ENCODE peak calls at places on chromosomes 16 and 17, in seven cellular contexts. U is pancreas, B is SW 1271, E is HS-5, H is MM.1S, L is A549, A is LHCN-M2. D is an unnamed sample.
A peak's percentile ranks its signal among the peaks of the same experiment; 100 is the strongest.

GRCh38 chr16:75323198-75323597 is 71.8 kb upstream of the BCAR1 start:
- DNase-seq in U (no peak), B (no peak), E (no peak), H (no peak), L (no peak), A (no peak), D (no peak)

GRCh38 chr16:8716592-8716991 is 42.2 kb downstream of the ABAT start:
- DNase-seq in U (no peak), B (no peak), E (no peak), H (no peak), L (no peak), A (peak; percentile 3), D (no peak)

GRCh38 chr16:48438414-48438813 is 53.2 kb upstream of the SIAH1 start:
- DNase-seq in U (no peak), B (no peak), E (no peak), H (no peak), L (no peak), A (no peak), D (no peak)

GRCh38 chr16:11681977-11682654 is 13.9 kb downstream of the SNN start:
- DNase-seq in U (no peak), B (no peak), E (no peak), H (peak; percentile 76), L (no peak), A (no peak), D (no peak)

GRCh38 chr17:45106582-45106981 is 25.7 kb downstream of the PLCD3 start:
- DNase-seq in U (no peak), B (no peak), E (no peak), H (no peak), L (no peak), A (no peak), D (no peak)

GRCh38 chr17:38572292-38572664 is 33.5 kb downstream of the SRCIN1 start:
- DNase-seq in U (no peak), B (no peak), E (no peak), H (no peak), L (no peak), A (no peak), D (no peak)

GRCh38 chr17:74759243-74759801 is 10.9 kb downstream of the NHERF1 start:
- DNase-seq in U (no peak), B (no peak), E (no peak), H (peak; percentile 90), L (no peak), A (peak; percentile 65), D (no peak)

GRCh38 chr17:77304051-77304745 is 163.4 kb downstream of the SEC14L1 start:
- DNase-seq in U (no peak), B (peak; percentile 17), E (no peak), H (no peak), L (no peak), A (peak; percentile 44), D (no peak)

GRCh38 chr16:11140466-11140865 is 115.5 kb downstream of the SOCS1 start:
- DNase-seq in U (no peak), B (no peak), E (no peak), H (no peak), L (no peak), A (no peak), D (no peak)

GRCh38 chr17:10169274-10169673 is 29.1 kb downstream of the GAS7 start:
- DNase-seq in U (no peak), B (no peak), E (no peak), H (no peak), L (no peak), A (no peak), D (no peak)

GRCh38 chr17:15469260-15469659 is 1.8 kb upstream of the CDRT4 start:
- DNase-seq in U (no peak), B (no peak), E (no peak), H (no peak), L (no peak), A (peak; percentile 89), D (no peak)

GRCh38 chr17:49352587-49353154 is 9.4 kb downstream of the ZNF652 start:
- DNase-seq in U (no peak), B (no peak), E (no peak), H (no peak), L (no peak), A (no peak), D (no peak)

GRCh38 chr16:47787695-47788094 is 326.6 kb downstream of the PHKB start:
- DNase-seq in U (no peak), B (no peak), E (no peak), H (no peak), L (no peak), A (peak; percentile 14), D (no peak)

GRCh38 chr17:82884341-82884871 is 44.6 kb upstream of the ZNF750 start:
- DNase-seq in U (no peak), B (no peak), E (no peak), H (no peak), L (no peak), A (no peak), D (no peak)

GRCh38 chr17:48335858-48336500 is 94.0 kb downstream of the SKAP1 start:
- DNase-seq in U (no peak), B (peak; percentile 78), E (peak; percentile 64), H (peak; percentile 69), L (peak; percentile 35), A (peak; percentile 88), D (no peak)

GRCh38 chr17:40158438-40158837 is 18.1 kb downstream of the CASC3 start:
- DNase-seq in U (no peak), B (no peak), E (no peak), H (no peak), L (no peak), A (no peak), D (no peak)

GRCh38 chr17:50198026-50198669 is 3.3 kb downstream of the COL1A1 start:
- DNase-seq in U (no peak), B (peak; percentile 40), E (no peak), H (peak; percentile 51), L (peak; percentile 86), A (peak; percentile 93), D (peak; percentile 57)

GRCh38 chr17:41730479-41730878 is 4.0 kb downstream of the HAP1 start:
- DNase-seq in U (no peak), B (no peak), E (no peak), H (no peak), L (no peak), A (no peak), D (no peak)

GRCh38 chr16:22092143-22092933 is at the start of gene VWA3A:
- DNase-seq in U (peak; percentile 16), B (no peak), E (no peak), H (no peak), L (no peak), A (peak; percentile 32), D (no peak)

GRCh38 chr16:26606381-26607150 is 460.2 kb upstream of the C16orf82 start:
- DNase-seq in U (no peak), B (no peak), E (no peak), H (no peak), L (no peak), A (no peak), D (no peak)

GRCh38 chr17:77814091-77814772 is 144.3 kb upstream of the TNRC6C start:
- DNase-seq in U (no peak), B (no peak), E (no peak), H (no peak), L (no peak), A (no peak), D (no peak)

GRCh38 chr16:1789643-1790045 is 3.9 kb downstream of the IGFALS start:
- DNase-seq in U (peak; percentile 7), B (no peak), E (no peak), H (no peak), L (no peak), A (no peak), D (no peak)

GRCh38 chr16:86565644-86566511 is 751 bp upstream of the FOXC2 start:
- DNase-seq in U (no peak), B (no peak), E (no peak), H (no peak), L (no peak), A (no peak), D (no peak)

GRCh38 chr17:8606415-8606814 is 24.1 kb downstream of the MYH10 start:
- DNase-seq in U (no peak), B (no peak), E (no peak), H (no peak), L (no peak), A (no peak), D (no peak)

GRCh38 chr17:19022128-19022527 is 17.6 kb upstream of the FAM83G start:
- DNase-seq in U (no peak), B (no peak), E (no peak), H (no peak), L (no peak), A (no peak), D (no peak)

GRCh38 chr16:57106767-57107166 is 14.4 kb downstream of the CPNE2 start:
- DNase-seq in U (no peak), B (peak; percentile 6), E (no peak), H (no peak), L (no peak), A (no peak), D (no peak)

GRCh38 chr16:14449790-14450463 is 180.1 kb downstream of the PARN start:
- DNase-seq in U (no peak), B (no peak), E (no peak), H (no peak), L (peak; percentile 34), A (no peak), D (no peak)

GRCh38 chr16:70695351-70696070 is 9.7 kb upstream of the MTSS2 start:
- DNase-seq in U (no peak), B (no peak), E (no peak), H (no peak), L (peak; percentile 56), A (peak; percentile 92), D (peak; percentile 62)

GRCh38 chr17:78922876-78923498 is 2.2 kb downstream of the TIMP2 start:
- DNase-seq in U (no peak), B (no peak), E (no peak), H (peak; percentile 62), L (no peak), A (no peak), D (no peak)

GRCh38 chr17:4716081-4716480 is 5.6 kb downstream of the ARRB2 start:
- DNase-seq in U (no peak), B (no peak), E (no peak), H (no peak), L (no peak), A (no peak), D (no peak)

GRCh38 chr17:68290955-68291835 is at the start of the genes ARSG and SLC16A6:
- DNase-seq in U (peak; percentile 13), B (peak; percentile 51), E (no peak), H (peak; percentile 87), L (peak; percentile 74), A (peak; percentile 34), D (peak; percentile 57)

GRCh38 chr17:73566905-73567782 is 77.1 kb downstream of the SDK2 start:
- DNase-seq in U (no peak), B (no peak), E (no peak), H (peak; percentile 36), L (no peak), A (no peak), D (no peak)

GRCh38 chr17:12743046-12743445 is 46.3 kb upstream of the ARHGAP44 start:
- DNase-seq in U (no peak), B (no peak), E (no peak), H (no peak), L (no peak), A (no peak), D (peak; percentile 36)